ENCODE peak calls at places on chromosomes 1 and 21, in seven cellular contexts. T is Calu3, N is cardiac fibroblast, K is bronchial epithelial cell, G is fibroblast of the aortic adventitia, M is upper lobe of right lung, I is Peyer's patch. U is an unnamed sample.

GRCh38 chr1:1380860-1381259 is 5.9 kb upstream of the AURKAIP1 start:
- DNase-seq in N (no peak), M (no peak), G (no peak), K (no peak), T (no peak), I (no peak), U (no peak)

GRCh38 chr1:226763741-226764264 is 24.7 kb upstream of the ITPKB start:
- DNase-seq in N (peak; percentile 71), T (peak; percentile 6), K (peak; percentile 99), M (no peak), I (peak; percentile 21), G (peak; percentile 66), U (peak; percentile 67)

GRCh38 chr1:36097693-36098585 is 9.2 kb downstream of the ADPRS start:
- DNase-seq in M (no peak), N (no peak), T (no peak), I (no peak), K (no peak), G (no peak), U (no peak)

GRCh38 chr1:42145190-42145716 is 8.0 kb upstream of the GUCA2B start:
- DNase-seq in T (no peak), I (no peak), N (no peak), K (no peak), G (no peak), M (peak; percentile 42), U (no peak)

GRCh38 chr1:38962113-38962512 is 20.5 kb upstream of the RHBDL2 start:
- DNase-seq in T (no peak), K (peak; percentile 94), N (peak; percentile 47), G (peak; percentile 60), M (no peak), I (no peak), U (no peak)

GRCh38 chr1:168585191-168585590 is 8.8 kb downstream of the XCL1 start:
- DNase-seq in I (no peak), N (peak; percentile 4), T (no peak), K (peak; percentile 26), G (peak; percentile 53), M (no peak), U (no peak)

GRCh38 chr1:22831729-22832413 is 121.2 kb downstream of the EPHB2 start:
- DNase-seq in T (peak; percentile 83), K (peak; percentile 98), I (peak; percentile 86), M (no peak), G (peak; percentile 76), N (peak; percentile 72), U (peak; percentile 55)

GRCh38 chr1:229271448-229272120 is 673 bp downstream of the RAB4A start:
- DNase-seq in M (no peak), K (peak; percentile 27), T (no peak), I (peak; percentile 76), G (peak; percentile 35), N (peak; percentile 32), U (no peak)

GRCh38 chr1:160107512-160107911 is 8.0 kb upstream of the ATP1A2 start:
- DNase-seq in N (no peak), G (no peak), I (no peak), T (no peak), M (no peak), K (no peak), U (no peak)

GRCh38 chr1:84936116-84936810 is 43.3 kb upstream of the LPAR3 start:
- DNase-seq in M (no peak), G (peak; percentile 84), T (peak; percentile 25), K (peak; percentile 62), N (peak; percentile 83), I (peak; percentile 60), U (no peak)

GRCh38 chr1:178541829-178542553 is 29.1 kb downstream of the TEX35 start:
- DNase-seq in G (peak; percentile 20), T (peak; percentile 65), I (peak; percentile 88), N (peak; percentile 11), K (no peak), M (peak; percentile 85), U (no peak)

GRCh38 chr1:231707407-231707806 is 80.8 kb downstream of the DISC1 start:
- DNase-seq in G (no peak), M (no peak), K (no peak), N (no peak), T (no peak), I (no peak), U (no peak)

GRCh38 chr1:203631946-203632345 is 5.3 kb downstream of the ATP2B4 start:
- DNase-seq in M (no peak), I (no peak), N (no peak), K (no peak), G (no peak), T (no peak), U (no peak)

GRCh38 chr1:234226106-234226818 is 147.0 kb upstream of the COA6 start:
- DNase-seq in N (no peak), I (no peak), G (no peak), T (no peak), M (no peak), K (no peak), U (no peak)

GRCh38 chr1:154474802-154475201 is 27.2 kb upstream of the TDRD10 start:
- DNase-seq in I (peak; percentile 89), K (peak; percentile 73), G (peak; percentile 36), M (peak; percentile 74), T (peak; percentile 88), N (peak; percentile 80), U (peak; percentile 25)

GRCh38 chr1:68384321-68384813 is 65.4 kb downstream of the RPE65 start:
- DNase-seq in M (no peak), N (peak; percentile 97), G (peak; percentile 98), K (peak; percentile 100), I (no peak), T (peak; percentile 67), U (peak; percentile 98)

GRCh38 chr1:45014403-45015028 is 2.5 kb downstream of the UROD start:
- DNase-seq in M (peak; percentile 80), I (peak; percentile 93), G (peak; percentile 94), N (peak; percentile 93), T (peak; percentile 82), K (peak; percentile 69), U (peak; percentile 77)

GRCh38 chr1:47023268-47024137 is at the start of gene CYP4X1:
- DNase-seq in I (no peak), N (peak; percentile 58), K (no peak), T (peak; percentile 29), M (peak; percentile 72), G (peak; percentile 12), U (no peak)

GRCh38 chr1:13702425-13703127 is 2.6 kb downstream of the PRDM2 start:
- DNase-seq in I (peak; percentile 87), T (no peak), M (no peak), K (no peak), N (no peak), G (no peak), U (no peak)

GRCh38 chr1:11967028-11967547 is 13.2 kb upstream of the MFN2 start:
- DNase-seq in I (peak; percentile 77), M (no peak), K (peak; percentile 77), N (peak; percentile 57), T (peak; percentile 46), G (peak; percentile 31), U (no peak)

GRCh38 chr1:208153386-208153785 is 90.8 kb downstream of the PLXNA2 start:
- DNase-seq in G (no peak), I (no peak), M (no peak), T (no peak), N (no peak), K (no peak), U (no peak)

GRCh38 chr1:234753979-234754378 is 144.0 kb upstream of the IRF2BP2 start:
- DNase-seq in N (no peak), K (no peak), I (no peak), M (no peak), T (no peak), G (no peak), U (no peak)

GRCh38 chr21:41774467-41775151 is 7.8 kb upstream of the RIPK4 start:
- DNase-seq in M (no peak), K (no peak), N (no peak), I (no peak), T (no peak), G (no peak), U (no peak)

DNA sequence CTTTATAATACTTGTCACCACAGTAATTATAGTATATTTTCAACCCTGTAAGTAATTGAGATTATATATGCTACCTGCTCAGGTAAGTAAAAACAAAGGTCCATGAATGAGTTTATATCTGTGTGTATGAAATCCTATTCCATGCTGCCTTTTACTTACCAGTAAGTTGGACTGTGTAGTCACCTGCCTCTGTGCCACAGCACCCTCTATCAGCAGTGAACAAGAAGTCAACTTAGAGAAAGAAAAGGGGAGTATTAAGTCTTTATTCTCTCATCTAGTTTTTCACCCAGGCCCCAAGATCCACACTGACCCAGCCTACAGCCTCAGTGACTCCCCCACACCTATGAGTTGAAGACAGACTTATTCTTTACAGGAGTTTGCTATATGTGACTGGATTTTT is 36.9 kb upstream of the IFI16 start:
- DNase-seq in K (peak; percentile 54), G (peak; percentile 2), I (peak; percentile 48), M (no peak), T (no peak), N (peak; percentile 5), U (no peak)
- TF ChIP-seq CTCF in K (peak; percentile 21), G (no peak), I (no peak), M (no peak), T (no peak), N (no peak), U (no peak)

GRCh38 chr1:71196685-71197084 is 115.8 kb upstream of the ZRANB2 start:
- DNase-seq in G (peak; percentile 55), N (peak; percentile 52), T (no peak), M (no peak), K (peak; percentile 34), I (no peak), U (peak; percentile 1)
- TF ChIP-seq CTCF in G (peak; percentile 40), N (peak; percentile 39), T (no peak), M (peak; percentile 45), K (no peak), I (peak; percentile 25), U (peak; percentile 4)

DNA sequence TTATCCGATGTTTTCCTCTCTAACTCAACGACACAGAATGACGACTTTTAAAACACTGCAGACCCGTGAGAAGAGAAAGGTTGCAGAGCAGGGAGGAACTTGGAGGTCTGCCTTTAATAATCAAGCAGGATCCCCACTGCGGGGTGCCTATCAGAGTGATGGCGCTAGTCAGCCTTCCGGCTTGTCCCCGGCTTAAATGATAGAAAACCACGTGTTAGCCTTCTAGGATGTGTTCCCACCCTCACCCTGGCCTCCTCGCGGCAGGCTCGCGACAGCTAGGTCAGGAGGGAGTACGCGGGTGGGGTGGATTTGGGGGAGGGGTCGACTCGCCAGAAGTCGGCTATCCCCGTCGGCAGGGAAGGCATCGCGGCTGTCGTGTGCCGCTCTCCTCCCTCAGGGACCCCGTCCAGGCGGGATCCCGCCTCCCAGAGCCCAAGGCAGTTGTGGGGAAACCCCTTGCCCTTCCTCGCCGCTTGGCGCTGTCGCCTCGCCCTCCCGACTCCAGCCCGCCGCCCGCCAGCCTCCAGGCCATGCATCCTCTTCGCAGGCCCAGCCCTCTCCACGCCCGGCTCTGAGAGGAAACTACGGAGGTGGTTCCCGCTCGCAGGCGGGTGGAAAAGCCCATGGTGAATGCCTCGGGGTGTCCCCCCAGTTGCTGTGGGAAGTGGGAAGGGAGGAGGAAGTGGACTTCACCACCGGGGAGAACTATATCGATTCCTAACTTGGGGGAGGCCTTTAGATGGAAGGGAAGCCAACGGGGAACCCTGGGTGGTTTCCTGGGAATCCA is 1.1 kb upstream of the SMG7 start:
- DNase-seq in T (peak; percentile 90), K (peak; percentile 57), G (peak; percentile 69), M (peak; percentile 90), N (peak; percentile 84), I (peak; percentile 80), U (peak; percentile 33)
- TF ChIP-seq CTCF in T (no peak), K (no peak), G (no peak), M (no peak), N (peak; percentile 7), I (no peak), U (no peak)

DNA sequence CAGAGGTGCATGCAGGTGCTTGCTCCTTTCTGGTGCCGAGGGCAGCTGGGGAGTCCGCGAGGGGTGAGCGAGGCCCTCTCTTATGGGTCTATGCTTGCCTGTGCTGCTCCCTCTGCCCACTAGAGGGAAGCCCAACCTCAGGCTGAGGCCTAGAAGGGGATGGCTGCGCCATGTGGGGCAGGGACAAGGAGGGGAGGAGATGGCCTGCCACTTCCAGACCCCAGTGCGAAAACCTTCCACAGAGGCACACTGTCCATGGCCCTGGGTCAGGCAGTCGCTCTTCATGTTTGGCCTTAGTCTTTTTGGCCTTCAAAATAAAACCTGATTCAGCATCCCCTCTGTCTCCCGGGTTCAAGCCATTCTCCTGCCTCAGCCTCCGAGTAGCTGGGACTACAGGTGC is 14.0 kb downstream of the RHBG start:
- DNase-seq in K (peak; percentile 36), I (peak; percentile 80), G (peak; percentile 49), N (peak; percentile 66), M (no peak), T (peak; percentile 82), U (peak; percentile 14)
- TF ChIP-seq CTCF in K (peak; percentile 95), I (peak; percentile 71), G (peak; percentile 91), N (peak; percentile 98), M (peak; percentile 77), T (peak; percentile 94), U (peak; percentile 89)